ENCODE peak calls at places on chromosomes 4 and X, in five cellular contexts. Y, O, P, F and K are unnamed samples.

GRCh38 chrX:38654302-38654701 is 93.0 kb downstream of the TSPAN7 start:
- DNase-seq in Y (no peak), O (no peak), P (peak; percentile 32), F (no peak), K (no peak)

GRCh38 chr4:24702266-24702665 is 93.1 kb upstream of the SOD3 start:
- DNase-seq in P (no peak), F (no peak), O (no peak), Y (no peak), K (no peak)

GRCh38 chr4:99402765-99403164 is 32.4 kb downstream of the ADH7 start:
- DNase-seq in F (no peak), Y (no peak), P (no peak), O (no peak), K (no peak)

GRCh38 chr4:2937146-2937857 is 25.9 kb downstream of the NOP14 start:
- DNase-seq in P (no peak), F (no peak), Y (peak; percentile 15), O (peak; percentile 49), K (peak; percentile 96)

GRCh38 chr4:29046716-29047115 is 1673.5 kb upstream of the PCDH7 start:
- DNase-seq in F (no peak), Y (no peak), O (no peak), P (no peak), K (no peak)

GRCh38 chrX:29687687-29688086 is 527.7 kb upstream of the MAGEB2 start:
- DNase-seq in O (no peak), P (no peak), F (no peak), Y (no peak), K (no peak)

GRCh38 chrX:38560776-38561125 is 591 bp upstream of the TSPAN7 start:
- DNase-seq in O (no peak), F (no peak), P (no peak), Y (no peak), K (no peak)

GRCh38 chrX:153395613-153396319 is 5.4 kb downstream of the PNMA6E start:
- DNase-seq in F (no peak), P (no peak), Y (no peak), O (no peak), K (no peak)

GRCh38 chrX:2712428-2712827 is 21.3 kb downstream of the CD99 start:
- DNase-seq in Y (no peak), P (no peak), F (no peak), O (no peak), K (no peak)

GRCh38 chrX:52865328-52865980 is 2.4 kb downstream of the XAGE3 start:
- DNase-seq in O (no peak), P (no peak), F (no peak), Y (no peak), K (no peak)

GRCh38 chr4:104205116-104205515 is 289.6 kb downstream of the CXXC4 start:
- DNase-seq in F (no peak), O (no peak), Y (no peak), P (no peak), K (no peak)

GRCh38 chr4:139745111-139745639 is 79.6 kb downstream of the MGST2 start:
- DNase-seq in P (no peak), Y (no peak), O (no peak), F (no peak), K (no peak)

GRCh38 chr4:39495446-39496208 is 31.6 kb downstream of the UGDH start:
- DNase-seq in Y (no peak), O (no peak), P (no peak), F (no peak), K (peak; percentile 95)

GRCh38 chr4:71907782-71908181 is 123.9 kb upstream of the GC start:
- DNase-seq in O (no peak), Y (no peak), P (no peak), F (no peak), K (no peak)

GRCh38 chrX:18873189-18873791 is 110.6 kb downstream of the PHKA2 start:
- DNase-seq in F (no peak), O (no peak), P (no peak), Y (no peak), K (no peak)

GRCh38 chr4:72631296-72631695 is 62.3 kb upstream of the ADAMTS3 start:
- DNase-seq in P (no peak), Y (peak; percentile 44), F (peak; percentile 26), O (no peak), K (peak; percentile 57)

GRCh38 chr4:32831104-32831503 is 2110.9 kb downstream of the PCDH7 start:
- DNase-seq in O (no peak), Y (no peak), P (no peak), F (no peak), K (no peak)

GRCh38 chr4:27398911-27399310 is 538.3 kb downstream of the STIM2 start:
- DNase-seq in F (no peak), O (no peak), Y (no peak), P (no peak), K (no peak)

GRCh38 chr4:115374621-115375020 is 261.2 kb upstream of the NDST4 start:
- DNase-seq in F (no peak), O (no peak), P (no peak), Y (no peak), K (no peak)

GRCh38 chrX:22634081-22634480 is 361.4 kb downstream of the CBLL2 start:
- DNase-seq in O (no peak), P (no peak), F (no peak), Y (no peak), K (no peak)

GRCh38 chr4:85152490-85152889 is 186.0 kb upstream of the WDFY3 start:
- DNase-seq in F (no peak), O (no peak), Y (no peak), P (no peak), K (no peak)

GRCh38 chr4:88144048-88144447 is 14.4 kb downstream of the ABCG2 start:
- DNase-seq in F (no peak), Y (no peak), P (no peak), O (no peak), K (peak; percentile 33)

GRCh38 chrX:132748909-132749308 is 209.5 kb downstream of the HS6ST2 start:
- DNase-seq in F (no peak), Y (no peak), P (no peak), O (no peak), K (no peak)

GRCh38 chrX:14897042-14897441 is 23.8 kb downstream of the MOSPD2 start:
- DNase-seq in F (no peak), Y (no peak), P (no peak), O (no peak), K (no peak)

GRCh38 chr4:168587326-168588125 is 90.7 kb downstream of the PALLD start:
- DNase-seq in F (no peak), O (no peak), P (no peak), Y (no peak), K (peak; percentile 74)

GRCh38 chr4:163165217-163166017 is 1.3 kb downstream of the NAF1 start:
- DNase-seq in P (no peak), O (no peak), Y (no peak), F (no peak), K (no peak)

GRCh38 chrX:109590176-109590575 is 34.8 kb downstream of the KCNE5 start:
- DNase-seq in Y (no peak), F (no peak), O (no peak), P (no peak), K (no peak)

GRCh38 chr4:159271857-159272256 is 169.0 kb downstream of the RAPGEF2 start:
- DNase-seq in P (no peak), Y (no peak), O (no peak), F (no peak), K (no peak)

GRCh38 chr4:107669068-107669467 is 51.0 kb downstream of the PAPSS1 start:
- DNase-seq in F (no peak), P (no peak), O (no peak), Y (no peak), K (no peak)

GRCh38 chr4:107666134-107666533 is 53.9 kb downstream of the PAPSS1 start:
- DNase-seq in O (no peak), Y (no peak), F (no peak), P (no peak), K (peak; percentile 37)

GRCh38 chr4:107665001-107665400 is 55.0 kb downstream of the PAPSS1 start:
- DNase-seq in F (no peak), O (no peak), P (no peak), Y (no peak), K (no peak)
- TF ChIP-seq CTCF in F (no peak), O (no peak), P (no peak), Y (no peak), K (no peak)

DNA sequence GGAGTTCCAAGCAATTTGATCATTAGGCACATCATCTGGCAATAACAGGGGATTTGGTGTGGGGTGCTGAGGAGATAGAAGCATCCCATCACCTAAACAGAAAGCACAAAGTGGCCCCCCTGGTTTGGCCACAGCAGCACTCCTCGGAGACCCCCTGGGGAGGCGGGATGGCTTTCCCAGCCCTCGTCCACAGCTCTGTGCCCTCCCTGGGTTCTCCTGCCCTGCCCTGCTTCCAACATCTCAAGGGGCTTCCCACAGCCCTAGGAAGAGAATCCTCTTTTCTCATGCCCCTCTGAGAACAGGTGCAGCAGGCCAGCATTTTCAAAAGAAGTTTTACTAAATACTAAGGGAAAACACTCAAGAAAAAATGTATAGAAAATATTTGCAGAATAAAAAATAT is 12.8 kb downstream of the ATP5ME start:
- DNase-seq in F (no peak), Y (no peak), P (no peak), O (no peak), K (no peak)
- TF ChIP-seq CTCF in F (no peak), Y (no peak), P (no peak), O (no peak), K (no peak)

DNA sequence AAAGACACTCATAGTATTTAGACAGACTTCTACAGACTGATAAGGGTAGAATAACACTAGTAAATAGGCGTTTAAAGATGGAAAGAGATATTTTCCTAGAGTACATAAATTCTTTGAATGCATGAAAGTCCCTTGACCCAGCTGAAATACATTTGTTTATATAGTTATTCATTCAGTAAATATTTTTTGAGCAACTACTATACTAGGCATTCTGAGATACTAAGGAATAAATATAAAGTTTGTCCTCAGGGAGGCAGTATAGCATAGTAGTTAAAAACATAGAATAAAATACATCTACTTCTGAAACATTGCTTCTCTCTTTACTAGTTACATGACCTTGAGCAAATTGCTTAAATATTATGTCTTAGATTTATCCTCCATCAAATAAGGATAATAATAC is 27.4 kb downstream of the HMGN5 start:
- DNase-seq in O (no peak), Y (no peak), P (no peak), F (no peak), K (no peak)
- TF ChIP-seq CTCF in O (no peak), Y (no peak), P (no peak), F (no peak), K (peak; percentile 32)

GRCh38 chrX:30819080-30819479 is 70.0 kb downstream of the TAB3 start:
- DNase-seq in P (no peak), F (no peak), O (no peak), Y (no peak), K (no peak)

GRCh38 chrX:30821116-30821515 is 67.9 kb downstream of the TAB3 start:
- DNase-seq in O (no peak), F (no peak), Y (no peak), P (peak; percentile 10), K (no peak)

GRCh38 chrX:30822719-30823118 is 66.3 kb downstream of the TAB3 start:
- DNase-seq in F (no peak), O (no peak), Y (no peak), P (no peak), K (no peak)

GRCh38 chrX:30824275-30824674 is 64.8 kb downstream of the TAB3 start:
- DNase-seq in F (no peak), P (no peak), O (no peak), Y (no peak), K (no peak)

GRCh38 chrX:30822068-30822671 is 66.9 kb downstream of the TAB3 start:
- DNase-seq in F (no peak), P (peak; percentile 2), Y (no peak), O (no peak), K (no peak)
- TF ChIP-seq CTCF in F (no peak), P (peak; percentile 17), Y (no peak), O (no peak), K (no peak)